ENCODE peak calls at places on chromosomes 13 and 19, in ten cellular contexts. H is lower lobe of right lung; Y is type B pancreatic cell; G is ELR; L is posterior cingulate gyrus; M is activated CD4-positive, alpha-beta T cell treated with anti-CD3 and anti-CD28 coated beads for 24 hours; S is HFF-Myc; C is non-pigmented ciliary epithelial cell; R is AG08396; O is breast epithelium. B is an unnamed sample.

GRCh38 chr13:82747331-82747730 is 1134.9 kb downstream of the SLITRK1 start:
- DNase-seq in R (no peak), C (no peak), L (no peak), G (no peak), H (no peak), Y (no peak), O (no peak), S (no peak), M (no peak), B (no peak)

GRCh38 chr19:16626796-16627193 is 1.2 kb downstream of the MED26 start:
- DNase-seq in G (peak), S (no peak), R (no peak), O (no peak), H (no peak), L (no peak), M (no peak), C (no peak), Y (no peak), B (no peak)

GRCh38 chr13:80716610-80717081 is 375.7 kb upstream of the SPRY2 start:
- DNase-seq in M (no peak), O (no peak), C (no peak), S (no peak), G (no peak), H (no peak), L (peak), R (no peak), Y (no peak), B (no peak)

GRCh38 chr19:18849838-18850400 is 18.2 kb downstream of the UPF1 start:
- DNase-seq in Y (no peak), S (no peak), L (no peak), O (no peak), C (no peak), H (no peak), R (no peak), G (no peak), M (no peak), B (no peak)

GRCh38 chr13:113159701-113160100 is 1.3 kb downstream of the PROZ start:
- DNase-seq in Y (no peak), G (no peak), H (no peak), R (no peak), S (no peak), O (no peak), C (no peak), L (peak), M (no peak), B (no peak)

GRCh38 chr19:29084266-29084665 is 128.7 kb downstream of the UQCRFS1 start:
- DNase-seq in C (no peak), M (no peak), O (no peak), Y (no peak), G (peak), R (peak), S (no peak), L (no peak), H (no peak), B (no peak)

GRCh38 chr19:28519218-28519779 is 693.7 kb downstream of the UQCRFS1 start:
- DNase-seq in O (no peak), G (no peak), L (no peak), M (no peak), C (no peak), S (no peak), H (no peak), Y (no peak), R (no peak), B (no peak)

GRCh38 chr13:111183959-111184684 is 69.0 kb downstream of the ARHGEF7 start:
- DNase-seq in O (no peak), L (peak), M (no peak), Y (no peak), H (no peak), G (no peak), S (no peak), R (no peak), C (no peak), B (no peak)

GRCh38 chr13:95188128-95188527 is 113.1 kb downstream of the ABCC4 start:
- DNase-seq in H (no peak), L (no peak), M (no peak), R (no peak), Y (no peak), C (no peak), S (no peak), O (no peak), G (no peak), B (no peak)

GRCh38 chr13:94199135-94199534 is 280.3 kb downstream of the DCT start:
- DNase-seq in O (no peak), H (no peak), C (no peak), M (no peak), L (no peak), R (no peak), G (no peak), S (no peak), Y (no peak), B (no peak)

GRCh38 chr13:102190930-102191329 is 210.9 kb downstream of the FGF14 start:
- DNase-seq in R (no peak), C (no peak), H (no peak), M (no peak), G (no peak), L (no peak), S (no peak), O (no peak), Y (no peak), B (no peak)

GRCh38 chr13:35252536-35253205 is 223.8 kb downstream of the MAB21L1 start:
- DNase-seq in M (no peak), H (no peak), Y (no peak), G (no peak), O (no peak), L (no peak), S (no peak), C (no peak), R (no peak), B (no peak)

GRCh38 chr13:73251866-73252265 is 193.1 kb downstream of the KLF5 start:
- DNase-seq in R (no peak), M (no peak), S (no peak), G (no peak), O (no peak), H (no peak), L (no peak), C (no peak), Y (no peak), B (no peak)

GRCh38 chr19:37905936-37906867 is at the start of gene WDR87:
- DNase-seq in H (peak), O (no peak), G (peak), R (peak), M (peak), Y (peak), C (no peak), S (no peak), L (peak), B (no peak)

GRCh38 chr13:40503966-40504591 is 162.4 kb downstream of the FOXO1 start:
- DNase-seq in G (peak), H (no peak), O (peak), L (no peak), C (peak), Y (no peak), S (no peak), R (peak), M (no peak), B (no peak)

GRCh38 chr13:108342369-108343289 is 73.1 kb downstream of the TNFSF13B start:
- DNase-seq in S (no peak), G (peak), H (no peak), M (no peak), C (no peak), O (no peak), Y (no peak), L (no peak), R (peak), B (no peak)

GRCh38 chr19:11964858-11965645 is at the start of gene ZNF763:
- DNase-seq in H (peak), Y (peak), G (peak), C (peak), S (no peak), O (peak), R (peak), M (peak), L (peak), B (peak)

GRCh38 chr13:62653371-62653770 is 1237.7 kb upstream of the PCDH20 start:
- DNase-seq in S (no peak), Y (no peak), L (no peak), C (no peak), R (no peak), O (no peak), H (no peak), G (peak), M (no peak), B (no peak)

GRCh38 chr19:19686580-19686979 is 17.9 kb downstream of the ZNF101 start:
- DNase-seq in G (no peak), R (no peak), H (no peak), M (no peak), S (no peak), L (no peak), C (no peak), Y (no peak), O (no peak), B (no peak)

GRCh38 chr13:35930665-35931631 is 200.2 kb downstream of the DCLK1 start:
- DNase-seq in C (no peak), H (no peak), R (no peak), Y (no peak), S (no peak), O (no peak), M (no peak), G (no peak), L (no peak), B (no peak)

GRCh38 chr13:93547886-93548285 is 321.3 kb downstream of the GPC6 start:
- DNase-seq in M (no peak), G (no peak), S (no peak), R (no peak), C (no peak), L (no peak), O (no peak), H (no peak), Y (no peak), B (no peak)

GRCh38 chr13:112182831-112183543 is 116.0 kb downstream of the SOX1 start:
- DNase-seq in H (peak), L (no peak), Y (no peak), R (no peak), M (no peak), O (no peak), G (no peak), S (no peak), C (no peak), B (no peak)

GRCh38 chr13:39527961-39528720 is 74.9 kb downstream of the LHFPL6 start:
- DNase-seq in L (peak), O (no peak), C (peak), G (peak), R (peak), S (peak), Y (no peak), M (no peak), H (no peak), B (no peak)

GRCh38 chr19:28242317-28242927 is 970.5 kb downstream of the UQCRFS1 start:
- DNase-seq in S (peak), C (no peak), O (no peak), H (no peak), M (no peak), R (peak), Y (peak), G (peak), L (no peak), B (no peak)

GRCh38 chr19:21202865-21203494 is 61.1 kb downstream of the ZNF431 start:
- DNase-seq in G (peak), H (no peak), O (no peak), R (peak), C (no peak), Y (no peak), S (no peak), M (peak), L (no peak), B (no peak)

GRCh38 chr19:37928527-37929286 is 21.7 kb downstream of the SIPA1L3 start:
- DNase-seq in S (no peak), G (no peak), C (no peak), R (no peak), Y (no peak), O (no peak), M (no peak), L (no peak), H (no peak), B (no peak)

GRCh38 chr19:28963481-28964245 is 249.3 kb downstream of the UQCRFS1 start:
- DNase-seq in G (no peak), L (no peak), S (no peak), M (no peak), Y (no peak), H (no peak), R (no peak), O (no peak), C (no peak), B (no peak)

GRCh38 chr13:27403252-27403678 is 21.2 kb upstream of the GTF3A start:
- DNase-seq in H (no peak), C (peak), G (peak), L (no peak), M (no peak), S (no peak), Y (no peak), R (peak), O (no peak), B (no peak)

GRCh38 chr13:40389081-40389641 is 277.3 kb downstream of the FOXO1 start:
- DNase-seq in H (no peak), M (peak), Y (no peak), G (no peak), S (no peak), L (no peak), C (no peak), O (no peak), R (no peak), B (no peak)

GRCh38 chr13:84653915-84654534 is 771.8 kb upstream of the SLITRK1 start:
- DNase-seq in C (no peak), M (no peak), G (no peak), R (no peak), O (no peak), H (peak), L (no peak), Y (no peak), S (no peak), B (no peak)

GRCh38 chr13:52851153-52851962 is 2.9 kb upstream of the PCDH8 start:
- DNase-seq in H (peak), L (peak), G (peak), Y (no peak), R (peak), M (no peak), O (no peak), S (no peak), C (no peak), B (no peak)

GRCh38 chr13:73913043-73913740 is 221.0 kb downstream of the KLF12 start:
- DNase-seq in O (no peak), M (no peak), L (no peak), Y (no peak), R (peak), G (peak), H (no peak), C (no peak), S (no peak), B (no peak)

GRCh38 chr19:18841400-18841799 is 9.6 kb downstream of the UPF1 start:
- DNase-seq in O (no peak), L (no peak), Y (no peak), C (no peak), R (no peak), M (no peak), H (no peak), S (no peak), G (no peak), B (no peak)

GRCh38 chr19:46958542-46958941 is 61.1 kb upstream of the NPAS1 start:
- DNase-seq in O (no peak), R (no peak), M (no peak), L (no peak), S (peak), G (peak), H (no peak), Y (no peak), C (no peak), B (no peak)

B was measured in ascending aorta.